ENCODE peak calls at places on chromosomes 11 and 22, in five cellular contexts. U, D, K, J and A are unnamed samples.

GRCh38 chr11:72413914-72414628 is 20.3 kb downstream of the CLPB start:
- DNase-seq in U (peak; percentile 79), K (peak; percentile 80), J (peak; percentile 57), D (peak; percentile 86), A (peak; percentile 78)

GRCh38 chr11:124233376-124233775 is 7.5 kb upstream of the OR8G1 start:
- DNase-seq in K (no peak), D (no peak), J (no peak), U (no peak), A (no peak)

GRCh38 chr11:16741473-16741872 is 3.0 kb downstream of the C11orf58 start:
- DNase-seq in U (no peak), K (no peak), D (no peak), J (no peak), A (no peak)

GRCh38 chr22:37249946-37250345 is 5.9 kb upstream of the RAC2 start:
- DNase-seq in D (no peak), J (no peak), K (no peak), U (no peak), A (no peak)

GRCh38 chr11:32615422-32615821 is 31.8 kb downstream of the EIF3M start:
- DNase-seq in K (no peak), J (no peak), D (no peak), U (no peak), A (peak; percentile 10)

GRCh38 chr22:27880778-27881394 is 38.2 kb downstream of the PITPNB start:
- DNase-seq in D (peak; percentile 17), U (no peak), K (peak; percentile 38), J (peak; percentile 47), A (peak; percentile 69)

GRCh38 chr11:47469411-47470179 is 20.7 kb upstream of the RAPSN start:
- DNase-seq in J (no peak), D (no peak), K (no peak), U (no peak), A (no peak)

GRCh38 chr11:56905442-56905841 is 83.3 kb upstream of the OR5AK2 start:
- DNase-seq in J (no peak), D (no peak), K (no peak), U (no peak), A (no peak)

GRCh38 chr11:64799925-64800632 is 2.9 kb downstream of the MAP4K2 start:
- DNase-seq in J (no peak), D (no peak), K (peak; percentile 39), U (no peak), A (no peak)

GRCh38 chr11:83836883-83837654 is 550.9 kb upstream of the CCDC90B start:
- DNase-seq in J (peak; percentile 24), U (peak; percentile 61), K (peak; percentile 69), D (peak; percentile 34), A (peak; percentile 70)

GRCh38 chr22:46676881-46677280 is 56.7 kb downstream of the GRAMD4 start:
- DNase-seq in U (no peak), D (no peak), K (no peak), J (no peak), A (no peak)

GRCh38 chr11:12180257-12181205 is 70.1 kb downstream of the MICAL2 start:
- DNase-seq in K (no peak), U (no peak), J (no peak), D (no peak), A (no peak)

GRCh38 chr11:116895053-116895757 is 57.8 kb upstream of the APOA1 start:
- DNase-seq in D (peak; percentile 44), J (no peak), U (peak; percentile 70), K (peak; percentile 28), A (no peak)

GRCh38 chr11:27524155-27524554 is 17.6 kb upstream of the LIN7C start:
- DNase-seq in D (no peak), K (peak; percentile 6), U (peak; percentile 48), J (peak; percentile 35), A (no peak)
- TF ChIP-seq JUND in D (no peak), K (no peak), U (no peak), J (no peak), A (no peak)

GRCh38 chr11:66020618-66021357 is 5.5 kb downstream of the CATSPER1 start:
- DNase-seq in U (no peak), K (no peak), J (no peak), D (peak; percentile 62), A (no peak)
- TF ChIP-seq JUND in U (no peak), K (peak; percentile 78), J (no peak), D (peak; percentile 84), A (no peak)

DNA sequence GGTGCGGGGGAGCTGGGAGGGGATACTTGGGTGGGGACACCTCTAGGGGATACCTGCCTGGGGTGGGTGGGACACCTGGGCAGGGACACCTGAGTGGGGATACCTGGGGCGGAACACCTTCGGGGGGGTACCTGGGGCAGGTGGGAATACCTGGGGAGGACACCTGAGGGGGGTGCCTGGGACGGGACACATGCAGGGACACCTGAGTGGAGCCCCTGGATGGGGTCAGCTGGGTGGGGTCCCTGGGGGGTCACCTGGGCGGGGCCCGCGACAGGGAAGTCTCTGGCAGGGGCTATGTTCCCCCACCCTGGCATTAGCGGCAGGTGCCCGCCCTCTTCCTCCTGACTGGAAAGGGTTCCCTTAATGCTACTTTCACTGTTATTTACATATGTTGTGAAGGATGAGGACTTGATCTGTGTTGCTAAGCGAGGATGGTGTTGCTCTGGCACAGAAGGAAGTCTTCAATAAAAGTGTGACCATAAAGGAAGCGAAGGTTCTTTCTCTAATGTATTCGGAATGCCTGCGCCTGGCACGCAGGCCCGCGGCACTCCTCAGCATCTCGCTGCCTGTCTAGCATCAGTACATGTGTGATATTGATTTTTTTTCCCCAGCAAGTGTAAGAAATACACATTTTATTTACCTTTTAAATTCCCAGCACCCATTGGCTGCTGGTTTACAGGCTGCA is 801.7 kb downstream of the BRD1 start:
- DNase-seq in U (no peak), J (no peak), D (no peak), K (no peak), A (no peak)
- TF ChIP-seq JUND in U (no peak), J (no peak), D (no peak), K (no peak), A (no peak)

DNA sequence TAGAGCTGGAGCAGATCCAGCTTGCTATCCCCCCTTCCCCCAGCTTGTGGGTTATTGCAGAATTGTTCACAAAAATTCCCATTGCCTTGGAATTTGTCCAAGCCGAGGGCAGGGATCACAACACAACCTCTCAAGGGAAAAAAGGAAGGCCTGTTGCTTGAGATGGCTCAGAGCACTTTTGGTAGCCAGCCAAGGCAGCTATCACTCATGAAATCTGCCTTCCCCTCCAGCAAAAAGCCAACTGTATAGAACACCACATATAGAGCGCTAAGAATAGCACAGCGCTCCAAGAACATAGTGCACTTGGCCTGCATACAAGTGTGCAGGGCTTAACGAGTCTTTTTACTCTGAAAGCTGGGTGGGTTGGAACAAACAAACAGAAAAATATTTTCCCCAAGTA is 46.2 kb downstream of the FAM83F start:
- DNase-seq in U (no peak), J (no peak), D (peak; percentile 25), K (no peak), A (no peak)
- TF ChIP-seq JUND in U (no peak), J (no peak), D (no peak), K (no peak), A (peak; percentile 23)

GRCh38 chr11:59562292-59562691 is 51.0 kb downstream of the OR4D9 start:
- DNase-seq in U (no peak), K (no peak), D (no peak), J (no peak), A (no peak)
- TF ChIP-seq JUND in U (no peak), K (no peak), D (no peak), J (no peak), A (no peak)

DNA sequence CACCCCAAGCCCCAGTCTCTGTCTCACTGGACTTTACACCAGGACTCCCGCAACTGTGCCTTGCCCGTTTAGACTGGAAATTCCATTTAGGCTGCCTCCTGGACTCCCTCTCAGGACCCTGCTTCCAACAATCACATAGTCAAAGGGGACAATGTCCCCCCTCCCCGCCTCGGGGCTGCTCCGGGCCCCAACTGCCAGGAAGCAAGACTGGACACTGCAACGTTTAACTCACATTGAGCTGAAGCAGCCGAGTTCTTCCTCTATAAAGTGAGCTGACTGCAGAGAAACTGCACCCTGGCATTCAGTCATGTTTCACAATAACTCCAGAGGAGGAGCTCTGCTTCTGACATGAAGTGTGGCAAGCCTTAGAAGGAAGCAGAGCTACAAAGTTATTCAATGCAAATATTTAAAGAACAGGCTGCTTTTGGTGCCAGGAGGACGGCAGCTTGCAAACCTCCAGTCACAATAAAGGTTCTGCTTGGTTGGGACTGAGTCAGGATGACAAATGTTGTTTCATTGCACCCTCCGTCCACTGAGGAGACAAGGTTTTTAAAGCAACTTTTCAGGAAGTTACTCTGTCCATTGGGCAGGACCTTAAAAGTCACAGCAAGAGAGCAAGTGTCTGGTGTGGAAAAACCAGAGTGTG is 19.9 kb downstream of the PACSIN2 start:
- DNase-seq in K (no peak), J (no peak), U (no peak), D (no peak), A (peak; percentile 54)
- TF ChIP-seq JUND in K (no peak), J (no peak), U (no peak), D (no peak), A (no peak)

GRCh38 chr11:118349475-118349874 is 5.3 kb downstream of the CD3G start:
- DNase-seq in D (no peak), J (no peak), U (no peak), K (no peak), A (no peak)

GRCh38 chr11:118358071-118358470 is 1.3 kb upstream of the UBE4A start:
- DNase-seq in J (no peak), D (no peak), U (no peak), K (no peak), A (no peak)

GRCh38 chr11:118353084-118353710 is 6.2 kb upstream of the UBE4A start:
- DNase-seq in K (peak; percentile 20), J (no peak), U (no peak), D (no peak), A (peak; percentile 41)
- TF ChIP-seq JUND in K (no peak), J (no peak), U (no peak), D (no peak), A (no peak)

GRCh38 chr11:67006029-67006884 is 16.7 kb upstream of the SYT12 start:
- DNase-seq in K (peak; percentile 61), D (peak; percentile 97), U (peak; percentile 80), J (peak; percentile 62), A (no peak)
- TF ChIP-seq JUND in K (no peak), D (no peak), U (no peak), J (no peak), A (no peak)

GRCh38 chr11:2266586-2267305 is 3.6 kb downstream of the ASCL2 start:
- DNase-seq in J (no peak), U (no peak), K (no peak), D (no peak), A (no peak)
- TF ChIP-seq JUND in J (no peak), U (no peak), K (no peak), D (no peak), A (no peak)